ENCODE peak calls at places on chromosomes 13 and 19, in eight cellular contexts. O is ureter, Q is NCI-H69, F is NCI-H1417, X is occipital lobe, G is IMR-90, W is neural crest cell, Z is brain pericyte. I is an unnamed sample.

GRCh38 chr13:30143671-30144400 is 163.5 kb downstream of the KATNAL1 start:
- DNase-seq in O (no peak), Q (no peak), F (no peak), X (no peak), G (peak), W (no peak), Z (no peak), I (no peak)

GRCh38 chr19:11142528-11143171 is 12.9 kb downstream of the SPC24 start:
- DNase-seq in O (peak), Q (peak), F (no peak), X (peak), G (peak), W (no peak), Z (peak), I (no peak)

GRCh38 chr13:33263976-33264619 is 21.5 kb downstream of the STARD13 start:
- DNase-seq in O (no peak), Q (peak), F (no peak), X (no peak), G (no peak), W (no peak), Z (no peak), I (no peak)

GRCh38 chr13:37225414-37226047 is 120.1 kb upstream of the CSNK1A1L start:
- DNase-seq in O (no peak), Q (no peak), F (no peak), X (no peak), G (peak), W (no peak), Z (no peak), I (no peak)

GRCh38 chr13:24454100-24454499 is 58.5 kb downstream of the PARP4 start:
- DNase-seq in O (no peak), Q (no peak), F (no peak), X (no peak), G (no peak), W (no peak), Z (no peak), I (no peak)

GRCh38 chr19:49851456-49852259 is 699 bp downstream of the PTOV1 start:
- DNase-seq in O (peak), Q (peak), F (peak), X (no peak), G (no peak), W (no peak), Z (no peak), I (peak)

GRCh38 chr13:111542530-111543341 is 222.3 kb downstream of the TEX29 start:
- DNase-seq in O (no peak), Q (no peak), F (no peak), X (no peak), G (no peak), W (no peak), Z (no peak), I (no peak)

GRCh38 chr19:57210381-57210780 is 19.1 kb downstream of the ZNF264 start:
- DNase-seq in O (no peak), Q (no peak), F (no peak), X (no peak), G (no peak), W (no peak), Z (no peak), I (no peak)

GRCh38 chr13:42959615-42960014 is 32.4 kb downstream of the EPSTI1 start:
- DNase-seq in O (no peak), Q (no peak), F (no peak), X (no peak), G (no peak), W (no peak), Z (no peak), I (no peak)

GRCh38 chr13:71079638-71080037 is 787.4 kb downstream of the DACH1 start:
- DNase-seq in O (no peak), Q (peak), F (no peak), X (no peak), G (no peak), W (no peak), Z (peak), I (no peak)

GRCh38 chr13:51714663-51715168 is 89.2 kb downstream of the DHRS12 start:
- DNase-seq in O (no peak), Q (no peak), F (no peak), X (no peak), G (peak), W (no peak), Z (no peak), I (no peak)

GRCh38 chr19:35787227-35787799 is 11.9 kb downstream of the ARHGAP33 start:
- DNase-seq in O (no peak), Q (no peak), F (no peak), X (no peak), G (no peak), W (no peak), Z (no peak), I (no peak)

GRCh38 chr13:76879211-76879875 is 6.9 kb downstream of the KCTD12 start:
- DNase-seq in O (peak), Q (peak), F (no peak), X (peak), G (peak), W (no peak), Z (no peak), I (no peak)

GRCh38 chr13:90553167-90553566 is 794.3 kb upstream of the MIR17HG start:
- DNase-seq in O (no peak), Q (peak), F (no peak), X (no peak), G (no peak), W (no peak), Z (no peak), I (no peak)

GRCh38 chr13:99308481-99309087 is 1.4 kb upstream of the GPR183 start:
- DNase-seq in O (no peak), Q (no peak), F (no peak), X (no peak), G (peak), W (no peak), Z (no peak), I (no peak)

GRCh38 chr19:28577666-28578065 is 635.3 kb downstream of the UQCRFS1 start:
- DNase-seq in O (no peak), Q (no peak), F (no peak), X (no peak), G (no peak), W (no peak), Z (no peak), I (no peak)

GRCh38 chr13:27712421-27712820 is 79.9 kb upstream of the GSX1 start:
- DNase-seq in O (no peak), Q (peak), F (no peak), X (no peak), G (no peak), W (no peak), Z (no peak), I (peak)

GRCh38 chr13:39766464-39767167 is 111.2 kb downstream of the COG6 start:
- DNase-seq in O (no peak), Q (peak), F (no peak), X (no peak), G (no peak), W (no peak), Z (no peak), I (peak)

I was measured in NCI-H82.